ENCODE peak calls at places on chromosomes 16 and 17, in four cellular contexts. One of them, this sample, is unnamed.

GRCh38 chr16:86063696-86064405 is 164.9 kb downstream of the IRF8 start:
- DNase-seq in AG10803: no peak
- DNase-seq in skeletal muscle cell: no peak
- DNase-seq in GM04504: no peak
- DNase-seq in this sample: no peak

GRCh38 chr17:40554646-40555295 is 10.5 kb downstream of the CCR7 start:
- DNase-seq in AG10803: no peak
- DNase-seq in skeletal muscle cell: no peak
- DNase-seq in GM04504: no peak
- DNase-seq in this sample: no peak

GRCh38 chr17:29145289-29146058 is 34.7 kb downstream of the MYO18A start:
- DNase-seq in AG10803: peak; percentile 80
- DNase-seq in skeletal muscle cell: no peak
- DNase-seq in GM04504: peak; percentile 55
- DNase-seq in this sample: peak; percentile 66

GRCh38 chr16:46857261-46857962 is 26.4 kb upstream of the C16orf87 start:
- DNase-seq in AG10803: peak; percentile 62
- DNase-seq in skeletal muscle cell: peak; percentile 35
- DNase-seq in GM04504: peak; percentile 38
- DNase-seq in this sample: peak; percentile 57

GRCh38 chr16:67101301-67101675 is 8.5 kb upstream of the PHAF1 start:
- DNase-seq in AG10803: peak; percentile 89
- DNase-seq in skeletal muscle cell: no peak
- DNase-seq in GM04504: peak; percentile 56
- DNase-seq in this sample: peak; percentile 61

GRCh38 chr17:17682737-17683675 is 1.7 kb downstream of the RAI1 start:
- DNase-seq in AG10803: peak; percentile 87
- DNase-seq in skeletal muscle cell: peak; percentile 65
- DNase-seq in GM04504: peak; percentile 80
- DNase-seq in this sample: no peak

GRCh38 chr16:53043986-53044571 is 8.6 kb downstream of the CHD9NB start:
- DNase-seq in AG10803: no peak
- DNase-seq in skeletal muscle cell: no peak
- DNase-seq in GM04504: no peak
- DNase-seq in this sample: no peak

GRCh38 chr16:378821-379182 is 3.0 kb downstream of the PGAP6 start:
- DNase-seq in AG10803: no peak
- DNase-seq in skeletal muscle cell: no peak
- DNase-seq in GM04504: no peak
- DNase-seq in this sample: no peak

GRCh38 chr17:65243838-65244237 is 106.7 kb downstream of the RGS9 start:
- DNase-seq in AG10803: peak; percentile 56
- DNase-seq in skeletal muscle cell: no peak
- DNase-seq in GM04504: peak; percentile 47
- DNase-seq in this sample: no peak

GRCh38 chr17:43832976-43833829 is at the start of gene MPP3:
- DNase-seq in AG10803: peak; percentile 66
- DNase-seq in skeletal muscle cell: peak; percentile 16
- DNase-seq in GM04504: peak; percentile 47
- DNase-seq in this sample: peak; percentile 24

GRCh38 chr16:77431131-77431670 is 3.6 kb downstream of the ADAMTS18 start:
- DNase-seq in AG10803: peak; percentile 1
- DNase-seq in skeletal muscle cell: no peak
- DNase-seq in GM04504: no peak
- DNase-seq in this sample: no peak

GRCh38 chr17:27532269-27533067 is 76.2 kb downstream of the KSR1 start:
- DNase-seq in AG10803: peak; percentile 79
- DNase-seq in skeletal muscle cell: peak; percentile 77
- DNase-seq in GM04504: no peak
- DNase-seq in this sample: no peak

GRCh38 chr17:40605301-40605700 is 40.0 kb upstream of the CCR7 start:
- DNase-seq in AG10803: no peak
- DNase-seq in skeletal muscle cell: no peak
- DNase-seq in GM04504: no peak
- DNase-seq in this sample: no peak

GRCh38 chr16:77063617-77064016 is 127.4 kb upstream of the MON1B start:
- DNase-seq in AG10803: no peak
- DNase-seq in skeletal muscle cell: no peak
- DNase-seq in GM04504: no peak
- DNase-seq in this sample: no peak

GRCh38 chr16:1458336-1458976 is 14.1 kb upstream of the CCDC154 start:
- DNase-seq in AG10803: peak; percentile 66
- DNase-seq in skeletal muscle cell: peak; percentile 16
- DNase-seq in GM04504: no peak
- DNase-seq in this sample: no peak

GRCh38 chr16:58127033-58127556 is 2.1 kb downstream of the CFAP20 start:
- DNase-seq in AG10803: peak; percentile 71
- DNase-seq in skeletal muscle cell: no peak
- DNase-seq in GM04504: peak; percentile 46
- DNase-seq in this sample: no peak

GRCh38 chr17:1055751-1056645 is 59.1 kb downstream of the TIMM22 start:
- DNase-seq in AG10803: peak; percentile 52
- DNase-seq in skeletal muscle cell: no peak
- DNase-seq in GM04504: peak; percentile 32
- DNase-seq in this sample: no peak

GRCh38 chr16:2787406-2787805 is at the start of gene PRSS33:
- DNase-seq in AG10803: no peak
- DNase-seq in skeletal muscle cell: no peak
- DNase-seq in GM04504: no peak
- DNase-seq in this sample: no peak

GRCh38 chr17:66691644-66692500 is 143.0 kb upstream of the CACNG5 start:
- DNase-seq in AG10803: no peak
- DNase-seq in skeletal muscle cell: peak; percentile 25
- DNase-seq in GM04504: no peak
- DNase-seq in this sample: peak; percentile 40

GRCh38 chr17:9363440-9364350 is 211.9 kb downstream of the STX8 start:
- DNase-seq in AG10803: no peak
- DNase-seq in skeletal muscle cell: no peak
- DNase-seq in GM04504: no peak
- DNase-seq in this sample: no peak

GRCh38 chr16:65661451-65661850 is 539.6 kb upstream of the CDH11 start:
- DNase-seq in AG10803: no peak
- DNase-seq in skeletal muscle cell: no peak
- DNase-seq in GM04504: no peak
- DNase-seq in this sample: no peak

GRCh38 chr17:71180801-71181385 is 939.9 kb upstream of the SOX9 start:
- DNase-seq in AG10803: peak; percentile 81
- DNase-seq in skeletal muscle cell: peak; percentile 80
- DNase-seq in GM04504: peak; percentile 71
- DNase-seq in this sample: no peak

GRCh38 chr17:50221500-50222480 is 20.4 kb upstream of the COL1A1 start:
- DNase-seq in AG10803: peak; percentile 89
- DNase-seq in skeletal muscle cell: no peak
- DNase-seq in GM04504: no peak
- DNase-seq in this sample: no peak

GRCh38 chr17:42120161-42121065 is 754 bp downstream of the KAT2A start:
- DNase-seq in AG10803: no peak
- DNase-seq in skeletal muscle cell: no peak
- DNase-seq in GM04504: no peak
- DNase-seq in this sample: no peak

GRCh38 chr16:88633684-88634140 is 4.7 kb upstream of the IL17C start:
- DNase-seq in AG10803: no peak
- DNase-seq in skeletal muscle cell: no peak
- DNase-seq in GM04504: no peak
- DNase-seq in this sample: no peak

GRCh38 chr16:11205754-11206459 is 50.1 kb downstream of the SOCS1 start:
- DNase-seq in AG10803: peak; percentile 28
- DNase-seq in skeletal muscle cell: no peak
- DNase-seq in GM04504: no peak
- DNase-seq in this sample: no peak

GRCh38 chr17:13544292-13544691 is 57.4 kb downstream of the HS3ST3A1 start:
- DNase-seq in AG10803: peak; percentile 95
- DNase-seq in skeletal muscle cell: peak; percentile 99
- DNase-seq in GM04504: peak; percentile 96
- DNase-seq in this sample: peak; percentile 80

GRCh38 chr17:4204676-4205075 is 59.1 kb downstream of the ANKFY1 start:
- DNase-seq in AG10803: peak; percentile 99
- DNase-seq in skeletal muscle cell: peak; percentile 97
- DNase-seq in GM04504: peak; percentile 94
- DNase-seq in this sample: no peak

GRCh38 chr17:63578769-63579111 is 22.0 kb upstream of the TACO1 start:
- DNase-seq in AG10803: no peak
- DNase-seq in skeletal muscle cell: no peak
- DNase-seq in GM04504: no peak
- DNase-seq in this sample: no peak

GRCh38 chr17:29061036-29061435 is 18.1 kb downstream of the PIPOX start:
- DNase-seq in AG10803: no peak
- DNase-seq in skeletal muscle cell: no peak
- DNase-seq in GM04504: no peak
- DNase-seq in this sample: no peak

GRCh38 chr17:48612854-48613691 is 2.0 kb downstream of the HOXB8 start:
- DNase-seq in AG10803: no peak
- DNase-seq in skeletal muscle cell: no peak
- DNase-seq in GM04504: no peak
- DNase-seq in this sample: no peak

GRCh38 chr17:78345172-78345571 is 14.7 kb downstream of the SOCS3 start:
- DNase-seq in AG10803: no peak
- DNase-seq in skeletal muscle cell: no peak
- DNase-seq in GM04504: no peak
- DNase-seq in this sample: no peak

GRCh38 chr17:10061131-10061581 is 137.2 kb downstream of the GAS7 start:
- DNase-seq in AG10803: peak; percentile 93
- DNase-seq in skeletal muscle cell: no peak
- DNase-seq in GM04504: peak; percentile 51
- DNase-seq in this sample: no peak

GRCh38 chr16:14196011-14196410 is 124.9 kb downstream of the MRTFB start:
- DNase-seq in AG10803: no peak
- DNase-seq in skeletal muscle cell: no peak
- DNase-seq in GM04504: no peak
- DNase-seq in this sample: no peak

GRCh38 chr16:11994187-11995119 is 17.9 kb downstream of the SNX29 start:
- DNase-seq in AG10803: no peak
- DNase-seq in skeletal muscle cell: no peak
- DNase-seq in GM04504: no peak
- DNase-seq in this sample: peak; percentile 66

GRCh38 chr17:68861602-68862001 is 93.6 kb downstream of the ABCA8 start:
- DNase-seq in AG10803: no peak
- DNase-seq in skeletal muscle cell: no peak
- DNase-seq in GM04504: no peak
- DNase-seq in this sample: no peak

GRCh38 chr17:68627956-68628355 is 26.8 kb upstream of the FAM20A start:
- DNase-seq in AG10803: no peak
- DNase-seq in skeletal muscle cell: no peak
- DNase-seq in GM04504: no peak
- DNase-seq in this sample: no peak

GRCh38 chr16:70706948-70707465 is 21.2 kb upstream of the MTSS2 start:
- DNase-seq in AG10803: peak; percentile 96
- DNase-seq in skeletal muscle cell: peak; percentile 45
- DNase-seq in GM04504: peak; percentile 96
- DNase-seq in this sample: peak; percentile 98

This sample was measured in foreskin melanocyte.